ENCODE peak calls at places on chromosomes 2 and 18, in four cellular contexts. C, J, I and G are unnamed samples.

GRCh38 chr2:240333985-240334384 is 101.5 kb upstream of the GPC1 start:
- DNase-seq in C (no peak), J (no peak), I (no peak), G (no peak)

GRCh38 chr2:88845772-88846661 is 154.5 kb downstream of the RPIA start:
- DNase-seq in C (no peak), J (no peak), I (no peak), G (no peak)

GRCh38 chr2:110157153-110157793 is 41.7 kb upstream of the MALL start:
- DNase-seq in C (peak; percentile 21), J (no peak), I (no peak), G (peak; percentile 21)

GRCh38 chr18:9417081-9417841 is 58.1 kb upstream of the RALBP1 start:
- DNase-seq in C (no peak), J (no peak), I (peak; percentile 37), G (peak; percentile 35)

GRCh38 chr18:54392621-54393023 is 34.9 kb downstream of the C18orf54 start:
- DNase-seq in C (peak; percentile 35), J (no peak), I (no peak), G (no peak)

GRCh38 chr2:69755862-69756467 is 14.0 kb downstream of the ANXA4 start:
- DNase-seq in C (no peak), J (no peak), I (no peak), G (no peak)

GRCh38 chr2:69629921-69630608 is 13.5 kb downstream of the AAK1 start:
- DNase-seq in C (no peak), J (no peak), I (no peak), G (no peak)

GRCh38 chr2:174708713-174709112 is 55.6 kb downstream of the CHRNA1 start:
- DNase-seq in C (no peak), J (no peak), I (no peak), G (no peak)

GRCh38 chr2:173869244-173869643 is 95.9 kb downstream of the SP3 start:
- DNase-seq in C (no peak), J (no peak), I (no peak), G (no peak)

GRCh38 chr2:201396595-201396994 is 39.5 kb upstream of the FLACC1 start:
- DNase-seq in C (no peak), J (no peak), I (no peak), G (no peak)

GRCh38 chr2:67322361-67323001 is 74.7 kb upstream of the ETAA1 start:
- DNase-seq in C (no peak), J (no peak), I (peak; percentile 17), G (no peak)

GRCh38 chr2:142825861-142826260 is 51.6 kb upstream of the KYNU start:
- DNase-seq in C (no peak), J (no peak), I (no peak), G (no peak)

GRCh38 chr2:240933966-240934700 is 28.0 kb downstream of the CROCC2 start:
- DNase-seq in C (no peak), J (peak; percentile 26), I (peak; percentile 10), G (no peak)

GRCh38 chr2:67394734-67395133 is 2.4 kb upstream of the ETAA1 start:
- DNase-seq in C (no peak), J (no peak), I (no peak), G (no peak)

GRCh38 chr2:49241991-49242390 is 87.7 kb upstream of the FSHR start:
- DNase-seq in C (no peak), J (no peak), I (no peak), G (no peak)

GRCh38 chr2:20551231-20551944 is 99.5 kb downstream of the HS1BP3 start:
- DNase-seq in C (no peak), J (no peak), I (no peak), G (no peak)

GRCh38 chr2:21032338-21033236 is 11.3 kb downstream of the APOB start:
- DNase-seq in C (no peak), J (no peak), I (no peak), G (no peak)

GRCh38 chr18:37578886-37579513 is 13.4 kb upstream of the CELF4 start:
- DNase-seq in C (peak; percentile 54), J (no peak), I (no peak), G (no peak)

GRCh38 chr2:56017784-56018183 is 94.2 kb upstream of the EFEMP1 start:
- DNase-seq in C (no peak), J (no peak), I (no peak), G (no peak)

GRCh38 chr2:7844414-7844961 is 837.4 kb upstream of the ID2 start:
- DNase-seq in C (no peak), J (no peak), I (no peak), G (no peak)

GRCh38 chr2:128290356-128290755 is 28.3 kb downstream of the HS6ST1 start:
- DNase-seq in C (no peak), J (no peak), I (no peak), G (no peak)

DNA sequence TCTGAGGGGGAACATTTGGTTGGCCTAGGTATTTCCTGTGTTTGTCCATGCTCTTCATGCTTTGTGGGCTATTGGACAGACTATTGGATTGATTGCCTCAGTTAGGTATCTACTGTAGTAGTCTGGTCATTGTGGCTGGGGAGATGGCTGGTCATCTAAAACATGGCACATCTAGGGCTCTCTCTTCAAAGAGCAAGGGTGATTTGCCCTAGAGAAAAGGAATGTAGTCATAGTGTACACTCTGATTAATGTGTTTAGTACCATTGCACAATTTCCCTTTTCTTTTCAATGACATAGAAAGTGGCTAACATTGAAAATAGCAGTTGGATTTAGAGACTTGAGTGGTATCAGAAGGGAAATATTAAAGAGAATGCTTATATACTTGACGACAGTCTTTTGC is 114.3 kb downstream of the LCLAT1 start:
- DNase-seq in C (no peak), J (no peak), I (no peak), G (no peak)
- H3K27ac ChIP-seq in C (no peak overlapping the region), J (no peak overlapping the region), I (no peak overlapping the region), G (no peak overlapping the region)

GRCh38 chr2:19434413-19434812 is 76.0 kb upstream of the OSR1 start:
- DNase-seq in C (no peak), J (no peak), I (no peak), G (no peak)
- H3K27ac ChIP-seq in C (no peak overlapping the region), J (no peak overlapping the region), I (no peak overlapping the region), G (no peak overlapping the region)

DNA sequence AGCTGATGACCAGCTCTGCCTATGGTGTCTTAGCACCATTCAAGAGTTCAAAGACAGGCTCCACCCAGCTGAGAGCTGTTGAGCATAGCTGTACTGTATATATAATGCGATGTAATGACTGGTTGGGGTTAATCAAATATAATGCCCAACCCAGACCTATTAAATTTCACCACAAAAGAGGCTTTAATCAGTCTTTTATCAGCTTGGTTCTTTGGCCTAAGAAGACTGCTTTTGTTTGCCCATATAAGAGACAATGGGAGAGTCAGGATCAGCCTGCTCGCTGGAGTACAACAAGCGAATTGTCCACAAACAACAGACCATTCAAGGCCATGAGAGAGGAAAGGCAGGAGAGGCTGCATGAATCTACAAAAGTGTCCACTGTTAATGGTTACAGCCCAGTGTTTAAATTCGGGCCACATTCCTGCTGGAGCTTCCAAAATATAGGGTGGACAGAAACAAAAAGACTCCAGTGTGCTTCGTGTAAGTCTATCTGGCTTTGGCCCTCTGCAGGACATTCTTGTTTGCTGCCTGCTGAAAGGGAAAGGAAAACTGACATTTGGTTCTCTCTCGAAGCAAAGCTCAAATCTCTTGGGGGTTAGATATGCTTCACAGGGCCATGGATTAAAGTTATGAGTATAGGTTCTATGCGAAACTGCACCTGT is 299.0 kb upstream of the FBXO11 start:
- DNase-seq in C (no peak), J (no peak), I (no peak), G (no peak)
- H3K27ac ChIP-seq in C (peak overlapping the region; percentile 6), J (peak overlapping the region; percentile 90), I (peak overlapping the region; percentile 14), G (no peak overlapping the region)

DNA sequence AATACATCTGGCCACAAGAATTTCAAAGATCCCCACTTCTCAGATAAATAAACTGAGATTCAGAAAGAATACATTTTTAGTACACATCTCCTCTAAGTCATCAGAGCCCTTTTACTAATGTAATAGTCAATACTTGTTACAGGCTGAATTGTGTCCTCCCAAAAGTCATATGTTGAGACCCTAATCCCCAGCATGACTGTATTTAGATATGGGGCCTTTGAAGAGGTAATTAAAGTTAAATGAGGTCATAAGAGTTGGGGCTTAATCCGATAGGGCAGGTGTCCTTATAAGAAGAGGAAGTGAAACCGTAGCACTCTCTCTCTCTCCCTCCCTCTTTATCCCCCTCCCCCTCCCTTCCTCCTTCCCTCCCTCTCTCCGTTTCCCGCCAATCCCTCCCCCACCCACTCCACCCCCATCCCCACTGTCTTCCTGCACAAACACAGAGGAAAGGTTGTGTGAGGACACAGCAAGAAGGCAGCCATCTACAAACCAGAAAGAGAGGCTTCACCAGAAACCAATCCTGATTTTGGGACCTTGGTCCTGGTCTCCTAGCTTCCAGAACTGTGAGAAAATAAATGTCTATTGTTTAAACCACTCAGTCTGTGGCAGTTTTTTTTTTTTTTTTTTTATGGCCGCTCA is 66.6 kb upstream of the ZNF397 start:
- DNase-seq in C (peak; percentile 29), J (no peak), I (no peak), G (no peak)
- H3K27ac ChIP-seq in C (peak overlapping the region; percentile 48), J (peak overlapping the region; percentile 12), I (no peak overlapping the region), G (no peak overlapping the region)